ENCODE peak calls at places on chromosomes 1 and 21, in seven cellular contexts. One of them, this sample, is unnamed.

GRCh38 chr1:245614986-245615385 is 460.2 kb downstream of the KIF26B start:
- DNase-seq in coronary artery: no peak
- DNase-seq in ACHN: no peak
- DNase-seq in effector CD8-positive, alpha-beta T cell: no peak
- DNase-seq in H7: no peak
- DNase-seq in fibroblast of mammary gland: peak
- DNase-seq in germinal center: no peak
- DNase-seq in this sample: no peak

GRCh38 chr21:42062543-42063022 is 8.5 kb upstream of the UMODL1 start:
- DNase-seq in coronary artery: no peak
- DNase-seq in ACHN: no peak
- DNase-seq in effector CD8-positive, alpha-beta T cell: peak
- DNase-seq in H7: peak
- DNase-seq in fibroblast of mammary gland: no peak
- DNase-seq in germinal center: peak
- DNase-seq in this sample: peak

GRCh38 chr1:203278087-203278884 is 27.0 kb upstream of the BTG2 start:
- DNase-seq in coronary artery: peak
- DNase-seq in ACHN: no peak
- DNase-seq in effector CD8-positive, alpha-beta T cell: no peak
- DNase-seq in H7: peak
- DNase-seq in fibroblast of mammary gland: peak
- DNase-seq in germinal center: no peak
- DNase-seq in this sample: peak

GRCh38 chr1:101165514-101165913 is 71.3 kb upstream of the S1PR1 start:
- DNase-seq in coronary artery: no peak
- DNase-seq in ACHN: no peak
- DNase-seq in effector CD8-positive, alpha-beta T cell: no peak
- DNase-seq in H7: no peak
- DNase-seq in fibroblast of mammary gland: no peak
- DNase-seq in germinal center: no peak
- DNase-seq in this sample: no peak

GRCh38 chr1:175318633-175319032 is 126.1 kb upstream of the KIAA0040 start:
- DNase-seq in coronary artery: no peak
- DNase-seq in ACHN: no peak
- DNase-seq in effector CD8-positive, alpha-beta T cell: no peak
- DNase-seq in H7: no peak
- DNase-seq in fibroblast of mammary gland: no peak
- DNase-seq in germinal center: no peak
- DNase-seq in this sample: no peak

GRCh38 chr1:36346741-36347370 is 23.4 kb upstream of the EVA1B start:
- DNase-seq in coronary artery: no peak
- DNase-seq in ACHN: no peak
- DNase-seq in effector CD8-positive, alpha-beta T cell: no peak
- DNase-seq in H7: no peak
- DNase-seq in fibroblast of mammary gland: no peak
- DNase-seq in germinal center: no peak
- DNase-seq in this sample: no peak

GRCh38 chr1:89151021-89151420 is 24.8 kb downstream of the GBP7 start:
- DNase-seq in coronary artery: no peak
- DNase-seq in ACHN: no peak
- DNase-seq in effector CD8-positive, alpha-beta T cell: no peak
- DNase-seq in H7: no peak
- DNase-seq in fibroblast of mammary gland: no peak
- DNase-seq in germinal center: no peak
- DNase-seq in this sample: no peak

GRCh38 chr1:156124557-156125483 is 10.3 kb downstream of the LMNA start:
- DNase-seq in coronary artery: no peak
- DNase-seq in ACHN: no peak
- DNase-seq in effector CD8-positive, alpha-beta T cell: no peak
- DNase-seq in H7: no peak
- DNase-seq in fibroblast of mammary gland: peak
- DNase-seq in germinal center: no peak
- DNase-seq in this sample: no peak

GRCh38 chr1:10107985-10108663 is 75.4 kb downstream of the UBE4B start:
- DNase-seq in coronary artery: no peak
- DNase-seq in ACHN: peak
- DNase-seq in effector CD8-positive, alpha-beta T cell: no peak
- DNase-seq in H7: no peak
- DNase-seq in fibroblast of mammary gland: peak
- DNase-seq in germinal center: no peak
- DNase-seq in this sample: no peak

GRCh38 chr1:200180821-200181220 is 153.3 kb downstream of the NR5A2 start:
- DNase-seq in coronary artery: no peak
- DNase-seq in ACHN: peak
- DNase-seq in effector CD8-positive, alpha-beta T cell: no peak
- DNase-seq in H7: no peak
- DNase-seq in fibroblast of mammary gland: peak
- DNase-seq in germinal center: no peak
- DNase-seq in this sample: no peak

GRCh38 chr1:40844079-40844478 is 18.1 kb downstream of the CITED4 start:
- DNase-seq in coronary artery: no peak
- DNase-seq in ACHN: no peak
- DNase-seq in effector CD8-positive, alpha-beta T cell: no peak
- DNase-seq in H7: no peak
- DNase-seq in fibroblast of mammary gland: no peak
- DNase-seq in germinal center: no peak
- DNase-seq in this sample: no peak

GRCh38 chr1:30525980-30526651 is 197.3 kb downstream of the MATN1 start:
- DNase-seq in coronary artery: peak
- DNase-seq in ACHN: peak
- DNase-seq in effector CD8-positive, alpha-beta T cell: no peak
- DNase-seq in H7: no peak
- DNase-seq in fibroblast of mammary gland: peak
- DNase-seq in germinal center: no peak
- DNase-seq in this sample: no peak

GRCh38 chr1:177122461-177122860 is 42.1 kb downstream of the ASTN1 start:
- DNase-seq in coronary artery: no peak
- DNase-seq in ACHN: no peak
- DNase-seq in effector CD8-positive, alpha-beta T cell: no peak
- DNase-seq in H7: no peak
- DNase-seq in fibroblast of mammary gland: no peak
- DNase-seq in germinal center: no peak
- DNase-seq in this sample: no peak

GRCh38 chr21:8993284-8993942 is 1528.0 kb upstream of the TPTE start:
- DNase-seq in coronary artery: no peak
- DNase-seq in ACHN: no peak
- DNase-seq in effector CD8-positive, alpha-beta T cell: no peak
- DNase-seq in H7: no peak
- DNase-seq in fibroblast of mammary gland: no peak
- DNase-seq in germinal center: no peak
- DNase-seq in this sample: no peak

GRCh38 chr1:58104960-58105359 is 441.6 kb downstream of the OMA1 start:
- DNase-seq in coronary artery: no peak
- DNase-seq in ACHN: no peak
- DNase-seq in effector CD8-positive, alpha-beta T cell: no peak
- DNase-seq in H7: no peak
- DNase-seq in fibroblast of mammary gland: no peak
- DNase-seq in germinal center: no peak
- DNase-seq in this sample: no peak

GRCh38 chr21:31730687-31731111 is 1.2 kb downstream of the SCAF4 start:
- DNase-seq in coronary artery: no peak
- DNase-seq in ACHN: no peak
- DNase-seq in effector CD8-positive, alpha-beta T cell: no peak
- DNase-seq in H7: peak
- DNase-seq in fibroblast of mammary gland: no peak
- DNase-seq in germinal center: no peak
- DNase-seq in this sample: no peak

GRCh38 chr1:232726048-232726779 is 79.0 kb upstream of the MAP10 start:
- DNase-seq in coronary artery: no peak
- DNase-seq in ACHN: no peak
- DNase-seq in effector CD8-positive, alpha-beta T cell: no peak
- DNase-seq in H7: no peak
- DNase-seq in fibroblast of mammary gland: peak
- DNase-seq in germinal center: no peak
- DNase-seq in this sample: no peak

GRCh38 chr1:171513743-171514142 is 28.4 kb downstream of the PRRC2C start:
- DNase-seq in coronary artery: no peak
- DNase-seq in ACHN: no peak
- DNase-seq in effector CD8-positive, alpha-beta T cell: no peak
- DNase-seq in H7: no peak
- DNase-seq in fibroblast of mammary gland: no peak
- DNase-seq in germinal center: no peak
- DNase-seq in this sample: no peak

GRCh38 chr1:197967066-197967465 is 49.9 kb downstream of the LHX9 start:
- DNase-seq in coronary artery: no peak
- DNase-seq in ACHN: peak
- DNase-seq in effector CD8-positive, alpha-beta T cell: no peak
- DNase-seq in H7: no peak
- DNase-seq in fibroblast of mammary gland: no peak
- DNase-seq in germinal center: no peak
- DNase-seq in this sample: no peak

GRCh38 chr1:232538224-232538942 is 91.5 kb downstream of the SIPA1L2 start:
- DNase-seq in coronary artery: no peak
- DNase-seq in ACHN: peak
- DNase-seq in effector CD8-positive, alpha-beta T cell: no peak
- DNase-seq in H7: peak
- DNase-seq in fibroblast of mammary gland: peak
- DNase-seq in germinal center: no peak
- DNase-seq in this sample: no peak

GRCh38 chr1:219438386-219438785 is 174.5 kb downstream of the ZC3H11B start:
- DNase-seq in coronary artery: no peak
- DNase-seq in ACHN: no peak
- DNase-seq in effector CD8-positive, alpha-beta T cell: no peak
- DNase-seq in H7: no peak
- DNase-seq in fibroblast of mammary gland: no peak
- DNase-seq in germinal center: no peak
- DNase-seq in this sample: no peak

GRCh38 chr1:181089777-181090505 is 1.4 kb downstream of the IER5 start:
- DNase-seq in coronary artery: peak
- DNase-seq in ACHN: peak
- DNase-seq in effector CD8-positive, alpha-beta T cell: peak
- DNase-seq in H7: peak
- DNase-seq in fibroblast of mammary gland: no peak
- DNase-seq in germinal center: peak
- DNase-seq in this sample: peak

GRCh38 chr1:201562659-201563405 is 23.9 kb downstream of the NAV1 start:
- DNase-seq in coronary artery: peak
- DNase-seq in ACHN: no peak
- DNase-seq in effector CD8-positive, alpha-beta T cell: no peak
- DNase-seq in H7: no peak
- DNase-seq in fibroblast of mammary gland: peak
- DNase-seq in germinal center: no peak
- DNase-seq in this sample: no peak

GRCh38 chr1:68085752-68086151 is 35.3 kb upstream of the DIRAS3 start:
- DNase-seq in coronary artery: no peak
- DNase-seq in ACHN: no peak
- DNase-seq in effector CD8-positive, alpha-beta T cell: no peak
- DNase-seq in H7: no peak
- DNase-seq in fibroblast of mammary gland: no peak
- DNase-seq in germinal center: no peak
- DNase-seq in this sample: no peak